ENCODE peak calls at places on chromosomes 12 and 14, in four cellular contexts. M, Y, R and O are unnamed samples.

GRCh38 chr12:108597559-108598471 is at the start of gene TMEM119:
- DNase-seq in M (no peak), Y (peak; percentile 85), R (no peak), O (no peak)

GRCh38 chr12:75455839-75456238 is 24.7 kb upstream of the GLIPR1 start:
- DNase-seq in M (no peak), Y (no peak), R (no peak), O (no peak)

GRCh38 chr14:83463500-83464098 is 1929.9 kb upstream of the SEL1L start:
- DNase-seq in M (peak; percentile 9), Y (peak; percentile 62), R (no peak), O (no peak)

GRCh38 chr12:109261087-109261486 is 48.0 kb downstream of the FOXN4 start:
- DNase-seq in M (no peak), Y (no peak), R (no peak), O (no peak)

GRCh38 chr12:62760779-62761178 is 174.2 kb downstream of the PPM1H start:
- DNase-seq in M (no peak), Y (peak; percentile 32), R (no peak), O (peak; percentile 27)

GRCh38 chr12:6204533-6205143 is 4.4 kb downstream of the CD9 start:
- DNase-seq in M (no peak), Y (no peak), R (no peak), O (no peak)

GRCh38 chr14:102594514-102595175 is 2.2 kb downstream of the RCOR1 start:
- DNase-seq in M (peak; percentile 81), Y (peak; percentile 73), R (no peak), O (peak; percentile 85)

GRCh38 chr12:4177257-4177656 is 96.3 kb upstream of the CCND2 start:
- DNase-seq in M (no peak), Y (no peak), R (no peak), O (no peak)

GRCh38 chr12:7016958-7017571 is 1.2 kb downstream of the LPCAT3 start:
- DNase-seq in M (no peak), Y (no peak), R (no peak), O (no peak)

GRCh38 chr12:109291531-109292341 is 17.3 kb downstream of the FOXN4 start:
- DNase-seq in M (no peak), Y (peak; percentile 14), R (peak; percentile 77), O (no peak)

GRCh38 chr14:99595034-99595433 is 9.0 kb downstream of the CCDC85C start:
- DNase-seq in M (no peak), Y (no peak), R (no peak), O (peak; percentile 67)

GRCh38 chr12:25957898-25958253 is 606 bp upstream of the RASSF8 start:
- DNase-seq in M (peak; percentile 20), Y (peak; percentile 93), R (peak; percentile 65), O (no peak)

GRCh38 chr12:51322452-51322851 is 1.5 kb downstream of the BIN2 start:
- DNase-seq in M (no peak), Y (no peak), R (no peak), O (peak; percentile 62)

GRCh38 chr12:21827135-21827534 is 52.6 kb upstream of the KCNJ8 start:
- DNase-seq in M (no peak), Y (no peak), R (no peak), O (no peak)

GRCh38 chr14:38248629-38249028 is 7.3 kb downstream of the CLEC14A start:
- DNase-seq in M (no peak), Y (no peak), R (no peak), O (no peak)

GRCh38 chr12:6201199-6201608 is 1.0 kb downstream of the CD9 start:
- DNase-seq in M (peak; percentile 49), Y (no peak), R (no peak), O (no peak)

GRCh38 chr12:1855241-1855640 is 34.9 kb downstream of the LRTM2 start:
- DNase-seq in M (no peak), Y (peak; percentile 29), R (no peak), O (no peak)

DNA sequence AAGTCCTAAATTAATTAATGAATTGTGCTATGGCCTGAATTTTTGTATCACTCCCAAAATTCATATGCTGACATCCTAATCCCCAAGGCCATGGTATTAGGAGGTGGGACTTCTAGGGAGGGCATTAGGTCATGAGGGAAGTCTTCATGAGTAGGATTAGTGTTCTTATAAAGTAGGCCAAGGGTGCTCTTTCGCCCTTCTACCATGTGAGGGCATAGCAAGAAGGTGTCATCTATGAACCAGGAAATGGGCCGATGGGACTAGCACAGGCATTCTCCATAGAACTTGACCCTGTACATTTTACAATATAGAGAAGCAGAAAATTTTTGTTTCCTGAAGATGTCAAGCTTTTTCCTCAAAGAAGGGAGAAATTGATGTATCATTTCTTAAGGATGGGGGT is 12.5 kb downstream of the SYT10 start:
- DNase-seq in M (no peak), Y (peak; percentile 0), R (no peak), O (no peak)
- TF ChIP-seq CTCF in M (no peak), Y (peak; percentile 1), R (no peak), O (no peak)

GRCh38 chr14:52467515-52468266 is 84.6 kb downstream of the TXNDC16 start:
- DNase-seq in M (no peak), Y (no peak), R (no peak), O (no peak)

GRCh38 chr14:52472728-52473127 is 79.6 kb downstream of the TXNDC16 start:
- DNase-seq in M (no peak), Y (no peak), R (no peak), O (no peak)

GRCh38 chr14:52473557-52473956 is 78.7 kb downstream of the TXNDC16 start:
- DNase-seq in M (peak; percentile 16), Y (peak; percentile 73), R (no peak), O (peak; percentile 37)
- TF ChIP-seq CTCF in M (peak; percentile 43), Y (peak; percentile 41), R (peak; percentile 56), O (peak; percentile 13)

GRCh38 chr14:89041245-89041585 is 216.8 kb downstream of the TTC8 start:
- DNase-seq in M (peak; percentile 38), Y (no peak), R (no peak), O (no peak)
- TF ChIP-seq CTCF in M (no peak), Y (no peak), R (no peak), O (no peak)

GRCh38 chr12:17802657-17803641 is 287.0 kb downstream of the RERGL start:
- DNase-seq in M (no peak), Y (no peak), R (no peak), O (no peak)
- TF ChIP-seq CTCF in M (no peak), Y (no peak), R (no peak), O (no peak)

DNA sequence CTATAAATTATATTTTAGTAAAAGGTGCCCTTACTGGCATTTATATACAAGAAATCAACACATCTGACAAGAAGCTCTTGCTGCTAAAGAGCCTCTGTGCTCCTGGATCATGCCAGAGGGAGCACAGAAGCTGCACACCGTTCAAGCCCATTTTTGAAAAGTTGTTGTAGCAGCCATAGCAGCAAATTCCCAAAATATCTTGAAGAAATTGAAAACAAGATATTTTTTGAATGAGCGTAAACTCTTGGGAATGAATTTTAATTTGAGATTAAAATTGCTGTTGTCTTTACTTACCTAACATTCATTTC is 540 bp upstream of the CLEC2D start:
- DNase-seq in M (no peak), Y (no peak), R (no peak), O (no peak)
- TF ChIP-seq CTCF in M (no peak), Y (no peak), R (no peak), O (no peak)

DNA sequence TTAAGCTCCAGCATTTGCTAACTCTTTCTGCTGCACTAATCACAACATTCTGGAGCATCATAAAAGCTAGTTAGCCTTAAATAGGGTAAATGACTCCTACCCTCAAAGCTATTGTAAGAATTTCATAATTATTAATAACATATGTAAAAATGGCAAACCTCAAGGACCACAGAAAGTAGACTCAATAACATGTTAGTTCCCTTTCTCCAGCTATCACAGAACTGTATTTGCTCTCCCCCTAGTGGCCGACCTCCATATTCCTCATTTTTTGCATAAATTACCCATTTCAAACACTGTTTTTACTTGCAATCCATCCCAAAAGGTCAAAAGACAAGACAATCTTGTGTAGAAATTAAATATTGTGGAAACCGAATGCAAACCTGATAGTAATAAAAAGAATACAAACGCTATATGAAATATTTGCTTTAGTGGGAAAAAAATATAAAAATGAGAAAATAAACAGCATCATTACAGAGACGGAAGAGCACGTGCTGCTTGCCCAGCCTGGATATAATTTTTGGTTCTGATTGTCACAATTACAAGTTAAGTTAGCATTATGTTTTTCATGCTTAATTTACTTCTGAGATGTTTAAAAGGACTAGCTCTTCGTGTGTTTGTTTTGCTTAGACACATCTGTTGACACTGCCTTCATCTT is 97.9 kb downstream of the RERGL start:
- DNase-seq in M (peak; percentile 17), Y (peak; percentile 59), R (no peak), O (peak; percentile 21)
- TF ChIP-seq CTCF in M (peak; percentile 57), Y (peak; percentile 80), R (peak; percentile 46), O (peak; percentile 71)